ENCODE peak calls at places on chromosome 22, in four cellular contexts. S is activated CD4-positive, alpha-beta T cell treated with anti-CD3 and anti-CD28 coated beads, Interleukin-2, amount 50 U/mL, for 48 hours; B is RWPE1; A is pancreas. C is an unnamed sample.
A peak's percentile ranks its signal among the peaks of the same experiment; 100 is the strongest.

GRCh38 chr22:50189849-50190181 is 4.1 kb downstream of the TRABD start:
- DNase-seq in S (no peak), B (no peak), A (peak; percentile 50), C (no peak)

GRCh38 chr22:44669725-44670027 is 32.3 kb upstream of the PRR5 start:
- DNase-seq in A (no peak), S (no peak), B (no peak), C (no peak)

GRCh38 chr22:28833276-28833923 is 33.0 kb upstream of the XBP1 start:
- DNase-seq in S (no peak), A (no peak), B (no peak), C (no peak)

GRCh38 chr22:37154925-37155712 is 5.4 kb upstream of the IL2RB start:
- DNase-seq in S (peak; percentile 46), B (no peak), A (no peak), C (peak; percentile 34)

GRCh38 chr22:23718371-23719165 is 27.8 kb downstream of the RGL4 start:
- DNase-seq in A (no peak), S (no peak), B (no peak), C (no peak)

GRCh38 chr22:38347181-38347943 is 30.1 kb upstream of the CSNK1E start:
- DNase-seq in B (no peak), S (no peak), A (no peak), C (no peak)

GRCh38 chr22:49956914-49957825 is 3.4 kb upstream of the PIM3 start:
- DNase-seq in S (no peak), B (no peak), A (peak; percentile 48), C (peak; percentile 26)

GRCh38 chr22:17774928-17775675 is 833 bp upstream of the BID start:
- DNase-seq in S (no peak), B (no peak), A (no peak), C (no peak)

GRCh38 chr22:39250131-39250530 is 5.3 kb upstream of the PDGFB start:
- DNase-seq in S (no peak), A (no peak), B (no peak), C (no peak)

GRCh38 chr22:23467721-23468294 is 112.3 kb downstream of the IGLL1 start:
- DNase-seq in A (no peak), S (no peak), B (no peak), C (no peak)

GRCh38 chr22:49583341-49583740 is 244.3 kb downstream of the BRD1 start:
- DNase-seq in S (no peak), A (no peak), B (no peak), C (no peak)

GRCh38 chr22:20442485-20443284 is 5.1 kb upstream of the SCARF2 start:
- DNase-seq in S (no peak), A (peak; percentile 15), B (no peak), C (no peak)

GRCh38 chr22:42353883-42354727 is 78.1 kb downstream of the NFAM1 start:
- DNase-seq in S (no peak), A (no peak), B (no peak), C (no peak)

GRCh38 chr22:48740086-48740730 is 1087.5 kb downstream of the BRD1 start:
- DNase-seq in B (no peak), S (no peak), A (no peak), C (no peak)

GRCh38 chr22:40345271-40345670 is 1.0 kb upstream of the ADSL start:
- DNase-seq in A (no peak), B (no peak), S (peak; percentile 28), C (no peak)

GRCh38 chr22:28299760-28300159 is 379.9 kb downstream of the TTC28 start:
- DNase-seq in A (no peak), B (no peak), S (no peak), C (no peak)

C was measured in left lung.